ENCODE peak calls at places on chromosomes 11 and 22, in eight cellular contexts. L is tibial nerve, J is RWPE1, H is upper lobe of right lung, Y is IMR-90, R is sigmoid colon, V is stomach, M is uterus. D is an unnamed sample.

GRCh38 chr22:50247748-50248147 is 2.9 kb upstream of the TUBGCP6 start:
- DNase-seq in L (no peak), H (no peak), J (peak; percentile 59), R (no peak), M (no peak), Y (peak; percentile 61), V (peak; percentile 78), D (no peak)

GRCh38 chr22:47474464-47474863 is 712.0 kb downstream of the TBC1D22A start:
- DNase-seq in M (no peak), J (no peak), H (no peak), Y (no peak), V (no peak), R (no peak), L (no peak), D (no peak)

GRCh38 chr22:27179161-27179560 is 521.8 kb downstream of the MIAT start:
- DNase-seq in J (no peak), M (no peak), V (no peak), L (no peak), H (no peak), Y (no peak), R (no peak), D (no peak)

GRCh38 chr22:49237703-49238102 is 590.0 kb downstream of the BRD1 start:
- DNase-seq in Y (no peak), J (no peak), R (no peak), V (no peak), H (no peak), M (no peak), L (no peak), D (no peak)

GRCh38 chr11:101169944-101170343 is 40.3 kb upstream of the PGR start:
- DNase-seq in R (no peak), L (no peak), J (no peak), M (no peak), Y (no peak), V (no peak), H (no peak), D (no peak)

GRCh38 chr11:11774928-11775327 is 66.8 kb upstream of the USP47 start:
- DNase-seq in V (no peak), L (no peak), H (no peak), Y (no peak), R (no peak), J (no peak), M (no peak), D (no peak)

GRCh38 chr22:46902998-46903916 is 140.8 kb downstream of the TBC1D22A start:
- DNase-seq in H (peak; percentile 60), V (peak; percentile 19), Y (no peak), R (no peak), J (no peak), M (no peak), L (no peak), D (no peak)

GRCh38 chr22:45240137-45240809 is 421 bp downstream of the KIAA0930 start:
- DNase-seq in R (no peak), M (peak; percentile 34), H (peak; percentile 80), V (no peak), L (no peak), J (peak; percentile 13), Y (no peak), D (no peak)

GRCh38 chr11:61627831-61628753 is 47.2 kb upstream of the SYT7 start:
- DNase-seq in Y (peak; percentile 73), J (peak; percentile 71), H (peak; percentile 75), M (peak; percentile 69), L (peak; percentile 26), R (peak; percentile 85), V (peak; percentile 81), D (peak; percentile 80)

GRCh38 chr11:76459299-76459698 is 14.5 kb downstream of the EMSY start:
- DNase-seq in H (no peak), Y (no peak), M (no peak), L (no peak), R (no peak), J (peak; percentile 15), V (no peak), D (no peak)

GRCh38 chr11:40291304-40292100 is 1168.0 kb downstream of the LRRC4C start:
- DNase-seq in R (no peak), V (no peak), H (no peak), J (no peak), M (no peak), Y (no peak), L (no peak), D (no peak)

GRCh38 chr22:23786261-23786710 is 480 bp upstream of the SMARCB1 start:
- DNase-seq in H (no peak), J (no peak), V (no peak), M (no peak), L (no peak), Y (no peak), R (no peak), D (no peak)

GRCh38 chr11:72752088-72752914 is at the start of gene ARAP1:
- DNase-seq in J (peak; percentile 85), Y (peak; percentile 59), M (peak; percentile 71), R (peak; percentile 88), V (peak; percentile 69), L (peak; percentile 46), H (peak; percentile 91), D (peak; percentile 80)

GRCh38 chr11:35802221-35802620 is 139.6 kb downstream of the TRIM44 start:
- DNase-seq in H (no peak), M (no peak), R (no peak), L (no peak), Y (no peak), J (no peak), V (no peak), D (no peak)

GRCh38 chr11:5983443-5983842 is 3.3 kb downstream of the OR52L1 start:
- DNase-seq in L (no peak), M (no peak), H (no peak), R (no peak), J (no peak), Y (no peak), V (no peak), D (no peak)

GRCh38 chr22:29627196-29627535 is 23.7 kb downstream of the NF2 start:
- DNase-seq in R (no peak), Y (no peak), V (no peak), H (no peak), J (no peak), L (no peak), M (no peak), D (no peak)
- H3K27ac ChIP-seq in R (no peak overlapping the region), Y (peak overlapping the region; percentile 46), V (no peak overlapping the region), H (no peak overlapping the region), J (no peak overlapping the region), L (no peak overlapping the region), M (no peak overlapping the region), D (peak overlapping the region; percentile 87)

DNA sequence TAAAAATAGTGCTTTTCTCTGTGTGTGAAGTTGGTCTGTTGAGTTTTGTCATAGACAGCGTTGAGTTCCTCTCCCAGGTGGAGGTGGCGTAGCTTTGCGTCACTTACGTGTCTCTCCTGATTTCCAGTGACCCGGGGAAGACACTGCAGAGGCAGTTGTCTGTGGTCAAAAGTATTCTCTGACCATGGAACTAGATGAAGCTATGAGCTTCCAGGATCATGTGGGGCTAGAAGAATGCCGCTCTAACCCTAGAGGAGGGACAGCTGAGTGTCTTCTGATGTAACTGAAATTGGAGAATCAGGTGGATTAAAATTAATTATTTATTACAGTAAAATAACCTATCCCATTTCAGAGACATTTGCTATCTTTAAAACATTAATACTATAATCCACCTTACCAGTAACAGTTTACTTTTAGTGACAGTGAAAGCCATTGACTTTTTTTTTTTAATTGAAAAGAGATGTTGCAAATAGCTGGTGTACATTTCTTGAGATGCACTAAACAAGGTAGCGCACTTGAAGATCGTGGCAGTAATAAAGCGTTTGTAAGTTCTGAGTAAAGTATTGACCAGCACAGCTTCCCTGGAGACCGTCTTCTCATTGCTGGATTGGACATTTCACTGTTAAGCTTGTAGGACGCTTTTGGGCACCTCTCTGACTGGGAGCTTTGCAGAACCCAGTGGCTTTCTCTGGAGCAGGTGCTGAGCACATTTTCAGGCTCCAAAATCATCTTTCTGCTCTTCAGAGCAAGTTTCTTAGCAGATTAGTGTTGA is 9.7 kb downstream of the CAT start:
- DNase-seq in V (no peak), M (no peak), L (no peak), J (no peak), H (no peak), Y (no peak), R (no peak), D (no peak)
- H3K27ac ChIP-seq in V (no peak overlapping the region), M (no peak overlapping the region), L (no peak overlapping the region), J (no peak overlapping the region), H (no peak overlapping the region), Y (no peak overlapping the region), R (no peak overlapping the region), D (no peak overlapping the region)

GRCh38 chr11:125516266-125516665 is 20.2 kb upstream of the FEZ1 start:
- DNase-seq in L (no peak), M (no peak), Y (no peak), H (no peak), R (no peak), J (no peak), V (no peak), D (no peak)

GRCh38 chr11:125512106-125512505 is 16.0 kb upstream of the FEZ1 start:
- DNase-seq in R (no peak), Y (no peak), J (no peak), M (no peak), L (no peak), H (no peak), V (no peak), D (no peak)

GRCh38 chr11:125515102-125515439 is 19.0 kb upstream of the FEZ1 start:
- DNase-seq in V (no peak), H (no peak), R (no peak), M (no peak), J (no peak), Y (no peak), L (no peak), D (no peak)

GRCh38 chr11:125513705-125514265 is 17.7 kb upstream of the FEZ1 start:
- DNase-seq in R (no peak), V (no peak), L (no peak), J (no peak), M (no peak), H (no peak), Y (no peak), D (no peak)

GRCh38 chr11:125514336-125515101 is 18.5 kb upstream of the FEZ1 start:
- DNase-seq in J (peak; percentile 71), Y (peak; percentile 46), R (no peak), H (no peak), L (peak; percentile 29), M (no peak), V (peak; percentile 32), D (peak; percentile 83)
- H3K27ac ChIP-seq in J (peak overlapping the region; percentile 83), Y (no peak overlapping the region), R (no peak overlapping the region), H (no peak overlapping the region), L (no peak overlapping the region), M (no peak overlapping the region), V (no peak overlapping the region), D (peak overlapping the region; percentile 31)

GRCh38 chr22:25939384-25939783 is 197.4 kb downstream of the MYO18B start:
- DNase-seq in Y (no peak), H (no peak), L (no peak), M (no peak), R (no peak), J (no peak), V (no peak), D (no peak)

GRCh38 chr22:25942126-25942988 is 200.4 kb downstream of the MYO18B start:
- DNase-seq in M (no peak), R (no peak), J (no peak), L (no peak), V (no peak), H (no peak), Y (no peak), D (no peak)

GRCh38 chr22:25940479-25940878 is 198.5 kb downstream of the MYO18B start:
- DNase-seq in J (no peak), L (no peak), Y (no peak), V (no peak), M (no peak), H (no peak), R (no peak), D (no peak)

GRCh38 chr22:25942989-25943411 is 201.0 kb downstream of the MYO18B start:
- DNase-seq in M (no peak), H (no peak), R (no peak), Y (no peak), L (no peak), V (no peak), J (no peak), D (no peak)

GRCh38 chr22:25941365-25941960 is 199.5 kb downstream of the MYO18B start:
- DNase-seq in V (no peak), M (no peak), L (no peak), R (no peak), H (no peak), J (no peak), Y (no peak), D (no peak)
- H3K27ac ChIP-seq in V (no peak overlapping the region), M (no peak overlapping the region), L (no peak overlapping the region), R (no peak overlapping the region), H (no peak overlapping the region), J (no peak overlapping the region), Y (no peak overlapping the region), D (no peak overlapping the region)

D was measured in PC-9.